ENCODE peak calls at places on chromosomes 16 and 17, in six cellular contexts. Z is stomach, S is heart right ventricle, P is upper lobe of right lung, B is tibial artery, N is AG04450. Q is an unnamed sample.
A peak's percentile ranks its signal among the peaks of the same experiment; 100 is the strongest.

GRCh38 chr16:87435399-87436224 is 43.5 kb downstream of the MAP1LC3B start:
- DNase-seq in Z (no peak), S (no peak), P (no peak), B (peak; percentile 37), N (peak; percentile 84), Q (no peak)

GRCh38 chr17:30969989-30970680 is 704 bp upstream of the RNF135 start:
- DNase-seq in Z (peak; percentile 26), S (no peak), P (no peak), B (no peak), N (no peak), Q (no peak)

GRCh38 chr16:12611006-12611477 is 192.6 kb downstream of the CPPED1 start:
- DNase-seq in Z (no peak), S (no peak), P (no peak), B (no peak), N (no peak), Q (no peak)

GRCh38 chr16:60203525-60204124 is 1469.5 kb upstream of the GOT2 start:
- DNase-seq in Z (no peak), S (no peak), P (no peak), B (no peak), N (no peak), Q (no peak)

GRCh38 chr17:75110307-75110937 is 653 bp downstream of the ARMC7 start:
- DNase-seq in Z (peak; percentile 47), S (no peak), P (no peak), B (no peak), N (no peak), Q (peak; percentile 60)

GRCh38 chr17:49497147-49498036 is 2.3 kb downstream of the NGFR start:
- DNase-seq in Z (no peak), S (peak; percentile 66), P (no peak), B (peak; percentile 76), N (no peak), Q (no peak)

GRCh38 chr17:80316927-80317705 is 56.5 kb downstream of the RNF213 start:
- DNase-seq in Z (no peak), S (peak; percentile 64), P (peak; percentile 53), B (no peak), N (no peak), Q (no peak)

GRCh38 chr16:85036398-85037049 is 8.9 kb downstream of the KIAA0513 start:
- DNase-seq in Z (no peak), S (no peak), P (no peak), B (no peak), N (no peak), Q (no peak)

GRCh38 chr16:52548261-52549010 is 1.5 kb upstream of the TOX3 start:
- DNase-seq in Z (no peak), S (no peak), P (no peak), B (no peak), N (no peak), Q (no peak)

GRCh38 chr16:29961479-29962343 is at the start of gene TMEM219:
- DNase-seq in Z (peak; percentile 93), S (peak; percentile 94), P (peak; percentile 96), B (peak; percentile 88), N (peak; percentile 54), Q (peak; percentile 93)

GRCh38 chr16:66563574-66564334 is 2.5 kb upstream of the CMTM1 start:
- DNase-seq in Z (no peak), S (no peak), P (no peak), B (no peak), N (no peak), Q (no peak)

GRCh38 chr16:58638148-58639036 is 8.8 kb upstream of the CNOT1 start:
- DNase-seq in Z (peak; percentile 45), S (peak; percentile 24), P (no peak), B (no peak), N (peak; percentile 83), Q (no peak)

GRCh38 chr16:765971-766819 is 5.7 kb downstream of the MSLN start:
- DNase-seq in Z (no peak), S (no peak), P (peak; percentile 62), B (no peak), N (no peak), Q (no peak)

GRCh38 chr16:769201-769769 is 8.8 kb downstream of the MSLN start:
- DNase-seq in Z (no peak), S (no peak), P (no peak), B (no peak), N (no peak), Q (no peak)

GRCh38 chr16:766820-767640 is 6.5 kb downstream of the MSLN start:
- DNase-seq in Z (no peak), S (no peak), P (no peak), B (no peak), N (no peak), Q (no peak)

GRCh38 chr16:768428-768827 is 7.9 kb downstream of the MSLN start:
- DNase-seq in Z (no peak), S (no peak), P (no peak), B (no peak), N (no peak), Q (no peak)

GRCh38 chr16:767743-768235 is 7.3 kb downstream of the MSLN start:
- DNase-seq in Z (no peak), S (no peak), P (no peak), B (no peak), N (no peak), Q (no peak)
- TF ChIP-seq CTCF in Z (no peak), S (no peak), P (no peak), B (no peak), N (no peak), Q (no peak)

GRCh38 chr16:1745181-1745899 is 26.0 kb downstream of the NME3 start:
- DNase-seq in Z (no peak), S (no peak), P (no peak), B (no peak), N (peak; percentile 26), Q (no peak)
- H3K4me3 ChIP-seq in Z (no peak overlapping the region), S (no peak overlapping the region), P (no peak overlapping the region), B (no peak overlapping the region), N (no peak overlapping the region), Q (no peak overlapping the region)

DNA sequence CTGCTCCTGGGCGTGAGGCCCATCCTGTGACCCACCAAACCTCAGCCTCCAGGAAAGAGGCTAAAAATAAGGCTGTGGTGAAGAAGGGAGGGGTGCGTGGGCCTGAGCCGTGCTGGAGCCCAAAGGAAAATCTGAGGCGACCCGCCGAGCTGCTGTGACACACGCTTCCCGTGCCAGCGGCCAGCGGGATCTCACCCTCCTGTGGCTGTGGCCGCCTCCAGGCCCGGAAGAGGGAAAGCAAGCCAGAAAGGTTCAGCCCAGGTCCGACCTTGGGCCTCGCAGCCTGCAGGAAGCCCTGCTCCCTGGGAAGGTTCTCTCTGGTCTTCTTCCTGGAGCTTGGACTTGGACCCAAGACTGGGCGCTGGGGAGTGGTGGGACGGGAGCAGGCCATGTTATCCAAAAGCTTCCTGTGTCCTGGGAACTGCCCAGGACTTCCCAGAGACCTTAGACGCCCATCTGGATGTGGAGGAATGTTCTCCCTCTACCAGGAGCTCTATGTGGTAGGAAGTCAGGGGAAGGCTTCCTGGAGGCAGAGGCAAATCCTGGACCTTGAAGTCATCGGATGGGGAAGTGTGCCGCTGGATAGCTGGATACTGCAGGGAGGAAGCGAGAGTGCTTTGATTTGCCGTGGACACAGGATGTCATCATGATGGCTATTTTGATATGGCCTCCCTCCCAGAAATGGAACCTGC is 11.4 kb downstream of the SPNS2 start:
- DNase-seq in Z (peak; percentile 51), S (peak; percentile 59), P (no peak), B (peak; percentile 44), N (no peak), Q (no peak)
- H3K27ac ChIP-seq in Z (peak overlapping the region; percentile 4), S (peak overlapping the region; percentile 66), P (peak overlapping the region; percentile 65), B (peak overlapping the region; percentile 74), N (no peak overlapping the region), Q (peak overlapping the region; percentile 76)

GRCh38 chr17:47846741-47847340 is 4.1 kb downstream of the SP6 start:
- DNase-seq in Z (no peak), S (no peak), P (no peak), B (no peak), N (no peak), Q (no peak)

GRCh38 chr17:47844814-47845453 is 3.9 kb upstream of the SCRN2 start:
- DNase-seq in Z (no peak), S (no peak), P (no peak), B (no peak), N (no peak), Q (no peak)

GRCh38 chr17:47850373-47850691 is 631 bp downstream of the SP6 start:
- DNase-seq in Z (no peak), S (no peak), P (no peak), B (no peak), N (no peak), Q (no peak)

GRCh38 chr17:47848198-47848513 is 2.8 kb downstream of the SP6 start:
- DNase-seq in Z (no peak), S (no peak), P (no peak), B (no peak), N (no peak), Q (no peak)

DNA sequence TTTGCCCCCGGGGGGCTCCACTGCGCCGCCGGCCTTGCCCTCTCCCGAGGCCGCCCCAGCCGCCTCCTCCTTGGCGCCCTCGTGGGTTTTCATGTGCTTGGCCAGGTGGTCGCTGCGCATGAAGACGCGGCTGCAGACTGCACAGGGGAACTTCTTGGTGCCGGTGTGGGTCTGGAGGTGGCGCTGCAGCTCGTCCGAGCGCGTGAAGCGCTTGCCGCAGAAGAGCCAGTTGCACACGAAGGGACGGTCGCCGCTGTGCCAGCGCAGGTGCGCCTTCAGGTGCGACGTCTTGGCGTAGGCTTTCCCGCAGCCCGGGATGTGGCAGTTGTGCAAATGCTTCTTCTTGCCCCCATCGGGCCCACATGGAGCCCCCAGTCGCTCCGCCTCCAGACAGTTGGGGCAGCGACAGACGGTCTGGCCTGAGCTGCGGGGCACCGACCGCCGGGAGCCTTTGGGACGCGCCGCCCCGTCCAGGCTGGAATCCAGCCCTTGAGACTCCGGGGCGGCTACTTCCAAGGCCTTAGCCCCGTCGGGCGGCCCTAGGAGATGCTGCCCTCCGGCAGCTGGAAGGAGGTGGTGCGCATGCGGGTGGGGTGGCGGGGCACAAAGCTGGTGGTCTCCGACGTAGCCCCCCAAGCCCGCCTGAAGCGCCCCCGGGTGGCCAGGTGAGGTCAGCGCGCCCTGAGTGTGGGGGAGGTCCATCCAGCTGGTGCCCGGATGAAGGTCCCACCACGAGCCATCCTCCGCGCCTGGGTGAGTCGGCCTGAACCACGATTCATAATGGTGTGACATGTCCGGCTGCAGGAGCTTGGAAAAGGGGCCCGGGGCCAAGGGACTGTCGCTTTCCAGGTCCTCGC is 3.4 kb downstream of the SP6 start:
- DNase-seq in Z (no peak), S (no peak), P (no peak), B (no peak), N (no peak), Q (no peak)
- TF ChIP-seq CTCF in Z (no peak), S (no peak), P (peak; percentile 18), B (no peak), N (peak; percentile 32), Q (peak; percentile 18)